ENCODE peak calls at places on chromosomes 7 and 10, in ten cellular contexts. Q is esophagus muscularis mucosa, A is fibroblast of lung, D is testis, M is T-cell, F is Right ventricle myocardium superior, C is colonic mucosa, R is hypothalamus, Z is NCI-H1417, L is NCI-H524. K is an unnamed sample.

GRCh38 chr7:44727346-44728262 is 21.0 kb upstream of the ZMIZ2 start:
- DNase-seq in M (no peak), Z (no peak), Q (no peak), L (no peak), C (no peak), A (peak), D (no peak), F (no peak), R (no peak), K (no peak)

GRCh38 chr7:125061776-125062397 is 132.3 kb upstream of the POT1 start:
- DNase-seq in D (no peak), Q (no peak), M (no peak), L (peak), R (no peak), A (peak), F (no peak), Z (peak), C (no peak), K (no peak)

GRCh38 chr7:134710854-134711624 is 64.4 kb downstream of the BPGM start:
- DNase-seq in L (no peak), F (no peak), A (peak), C (no peak), Z (no peak), Q (no peak), D (peak), M (peak), R (no peak), K (peak)

GRCh38 chr7:116177009-116177408 is 33.3 kb upstream of the TES start:
- DNase-seq in Q (no peak), C (no peak), D (no peak), L (no peak), Z (no peak), A (peak), F (no peak), R (no peak), M (no peak), K (no peak)

GRCh38 chr7:16034353-16034752 is 347.9 kb upstream of the MEOX2 start:
- DNase-seq in M (no peak), R (no peak), L (no peak), A (peak), C (no peak), Z (no peak), D (no peak), F (no peak), Q (no peak), K (no peak)

GRCh38 chr7:4650471-4651047 is 31.5 kb upstream of the FOXK1 start:
- DNase-seq in R (peak), F (peak), Q (no peak), L (no peak), M (no peak), D (peak), A (peak), Z (no peak), C (no peak), K (no peak)

GRCh38 chr7:110645616-110646015 is 445.3 kb upstream of the LRRN3 start:
- DNase-seq in C (no peak), Z (no peak), D (no peak), L (no peak), Q (no peak), R (no peak), M (no peak), A (no peak), F (no peak), K (no peak)

GRCh38 chr10:130357226-130357625 is 221.0 kb downstream of the GLRX3 start:
- DNase-seq in C (no peak), Q (no peak), D (no peak), R (no peak), Z (no peak), M (no peak), L (no peak), F (peak), A (no peak), K (no peak)

GRCh38 chr10:79349766-79350406 is 2.6 kb downstream of the PPIF start:
- DNase-seq in R (no peak), D (peak), L (no peak), C (peak), F (no peak), Q (no peak), M (no peak), A (no peak), Z (no peak), K (peak)

GRCh38 chr10:102421645-102422585 is 1.3 kb downstream of the FBXL15 start:
- DNase-seq in C (peak), Q (no peak), F (peak), Z (no peak), L (no peak), M (no peak), R (no peak), A (no peak), D (peak), K (peak)

GRCh38 chr10:17113889-17114288 is 15.7 kb downstream of the CUBN start:
- DNase-seq in L (no peak), D (peak), A (peak), R (no peak), C (no peak), Q (no peak), F (peak), M (no peak), Z (no peak), K (no peak)

GRCh38 chr7:139883814-139884213 is 54.8 kb downstream of the TBXAS1 start:
- DNase-seq in D (no peak), R (no peak), A (no peak), C (no peak), Z (no peak), Q (peak), F (no peak), L (no peak), M (no peak), K (no peak)

GRCh38 chr7:46772740-46773139 is 809.2 kb downstream of the TNS3 start:
- DNase-seq in M (no peak), A (peak), L (no peak), Q (no peak), Z (no peak), F (no peak), R (no peak), C (no peak), D (peak), K (no peak)

GRCh38 chr7:75772081-75773077 is at the start of gene CCL26:
- DNase-seq in M (no peak), F (peak), R (no peak), C (peak), Z (no peak), L (no peak), Q (no peak), A (peak), D (peak), K (no peak)

GRCh38 chr7:117010375-117011133 is 57.3 kb downstream of the ST7 start:
- DNase-seq in Z (no peak), M (no peak), Q (no peak), R (no peak), C (no peak), A (no peak), L (no peak), D (no peak), F (no peak), K (no peak)

GRCh38 chr7:921071-921461 is 33.4 kb downstream of the ADAP1 start:
- DNase-seq in C (no peak), A (no peak), M (no peak), Z (no peak), R (no peak), F (peak), L (no peak), D (no peak), Q (no peak), K (no peak)

GRCh38 chr10:75544381-75544780 is 113.0 kb downstream of the LRMDA start:
- DNase-seq in M (no peak), C (no peak), A (peak), L (no peak), Z (no peak), R (no peak), D (no peak), F (no peak), Q (no peak), K (no peak)

GRCh38 chr10:15167411-15168295 is 840 bp downstream of the NMT2 start:
- DNase-seq in Q (peak), C (peak), D (peak), R (peak), Z (peak), M (peak), F (peak), L (no peak), A (peak), K (peak)

K was measured in activated CD4-positive, alpha-beta memory T cell treated with anti-CD3 and anti-CD28 coated beads, Interleukin-2, amount 10 ng/mL, durations not matched to agents 7 days and 5 days.